ENCODE peak calls at places on chromosome 16, in five cellular contexts. I is left ventricle myocardium superior; Z is A673; D is CD4-positive, alpha-beta memory T cell; K is glutamatergic neuron. U is an unnamed sample.

GRCh38 chr16:66553223-66553622 is 847 bp downstream of the CKLF start:
- DNase-seq in I (no peak), Z (no peak), D (no peak), K (no peak), U (no peak)

GRCh38 chr16:82878466-82878865 is 251.7 kb downstream of the CDH13 start:
- DNase-seq in I (no peak), Z (no peak), D (no peak), K (no peak), U (no peak)

GRCh38 chr16:15721018-15721417 is 71.0 kb downstream of the NDE1 start:
- DNase-seq in I (no peak), Z (no peak), D (no peak), K (no peak), U (no peak)

GRCh38 chr16:89031715-89032659 is 55.0 kb upstream of the CBFA2T3 start:
- DNase-seq in I (peak; percentile 41), Z (no peak), D (peak; percentile 72), K (no peak), U (peak; percentile 97)

GRCh38 chr16:47599512-47599911 is 138.4 kb downstream of the PHKB start:
- DNase-seq in I (no peak), Z (peak; percentile 4), D (no peak), K (no peak), U (no peak)

GRCh38 chr16:4556112-4556511 is at the start of gene C16orf96:
- DNase-seq in I (no peak), Z (no peak), D (no peak), K (no peak), U (no peak)

GRCh38 chr16:83653785-83654184 is 154.0 kb upstream of the HSBP1 start:
- DNase-seq in I (no peak), Z (no peak), D (no peak), K (no peak), U (no peak)

GRCh38 chr16:30760577-30761426 is 1.1 kb downstream of the CFAP119 start:
- DNase-seq in I (peak; percentile 31), Z (no peak), D (no peak), K (peak; percentile 60), U (no peak)

GRCh38 chr16:2278272-2278608 is 10.3 kb upstream of the RNPS1 start:
- DNase-seq in I (no peak), Z (no peak), D (no peak), K (no peak), U (no peak)

GRCh38 chr16:19901164-19901563 is 16.5 kb upstream of the GPRC5B start:
- DNase-seq in I (no peak), Z (no peak), D (no peak), K (no peak), U (no peak)

GRCh38 chr16:50568187-50568830 is 20.1 kb downstream of the NKD1 start:
- DNase-seq in I (no peak), Z (no peak), D (no peak), K (no peak), U (no peak)

GRCh38 chr16:53821487-53821886 is 117.5 kb downstream of the FTO start:
- DNase-seq in I (no peak), Z (no peak), D (no peak), K (no peak), U (no peak)

GRCh38 chr16:88743693-88744519 is 37.6 kb downstream of the CTU2 start:
- DNase-seq in I (peak; percentile 90), Z (peak; percentile 74), D (peak; percentile 65), K (peak; percentile 89), U (no peak)

GRCh38 chr16:30585022-30585399 is 486 bp downstream of the ZNF785 start:
- DNase-seq in I (no peak), Z (peak; percentile 51), D (no peak), K (peak; percentile 23), U (no peak)

GRCh38 chr16:64534180-64534780 is 587.6 kb downstream of the CDH11 start:
- DNase-seq in I (no peak), Z (no peak), D (no peak), K (no peak), U (no peak)